ENCODE peak calls at places on chromosomes 6 and 20, in four cellular contexts. One of them, this sample, is unnamed.
A peak's percentile ranks its signal among the peaks of the same experiment; 100 is the strongest.

GRCh38 chr6:118354641-118355040 is 193.5 kb upstream of the PLN start:
- DNase-seq in neural progenitor cell: no peak
- DNase-seq in OCI-LY7: peak; percentile 3
- DNase-seq in coronary artery: no peak
- DNase-seq in this sample: no peak

GRCh38 chr6:129936329-129937165 is 75.4 kb upstream of the TMEM244 start:
- DNase-seq in OCI-LY7: peak; percentile 61
- DNase-seq in neural progenitor cell: peak; percentile 85
- DNase-seq in coronary artery: no peak
- DNase-seq in this sample: peak; percentile 17

GRCh38 chr6:29750709-29751108 is 27.5 kb downstream of the HLA-F start:
- DNase-seq in coronary artery: peak; percentile 62
- DNase-seq in OCI-LY7: no peak
- DNase-seq in neural progenitor cell: no peak
- DNase-seq in this sample: no peak

GRCh38 chr20:46246527-46246926 is 61.8 kb downstream of the CDH22 start:
- DNase-seq in coronary artery: no peak
- DNase-seq in neural progenitor cell: no peak
- DNase-seq in OCI-LY7: no peak
- DNase-seq in this sample: no peak

GRCh38 chr6:292506-293184 is 358 bp downstream of the DUSP22 start:
- DNase-seq in coronary artery: peak; percentile 83
- DNase-seq in OCI-LY7: peak; percentile 85
- DNase-seq in neural progenitor cell: peak; percentile 72
- DNase-seq in this sample: no peak

GRCh38 chr6:108677357-108677756 is 116.6 kb downstream of the FOXO3 start:
- DNase-seq in neural progenitor cell: no peak
- DNase-seq in OCI-LY7: no peak
- DNase-seq in coronary artery: no peak
- DNase-seq in this sample: no peak

GRCh38 chr6:33752139-33753015 is 5.7 kb upstream of the IP6K3 start:
- DNase-seq in OCI-LY7: no peak
- DNase-seq in neural progenitor cell: peak; percentile 46
- DNase-seq in coronary artery: no peak
- DNase-seq in this sample: no peak

GRCh38 chr6:32108094-32108627 is 977 bp downstream of the TNXB start:
- DNase-seq in neural progenitor cell: peak; percentile 21
- DNase-seq in coronary artery: peak; percentile 89
- DNase-seq in OCI-LY7: no peak
- DNase-seq in this sample: no peak

GRCh38 chr20:39939241-39939865 is 749.7 kb downstream of the MAFB start:
- DNase-seq in neural progenitor cell: no peak
- DNase-seq in coronary artery: no peak
- DNase-seq in OCI-LY7: no peak
- DNase-seq in this sample: no peak

GRCh38 chr6:7165002-7165735 is 57.4 kb downstream of the RREB1 start:
- DNase-seq in OCI-LY7: no peak
- DNase-seq in coronary artery: no peak
- DNase-seq in neural progenitor cell: no peak
- DNase-seq in this sample: no peak

GRCh38 chr6:142413111-142413510 is 111.3 kb downstream of the ADGRG6 start:
- DNase-seq in OCI-LY7: no peak
- DNase-seq in neural progenitor cell: no peak
- DNase-seq in coronary artery: no peak
- DNase-seq in this sample: no peak

GRCh38 chr20:45345104-45345936 is 2.9 kb downstream of the SDC4 start:
- DNase-seq in neural progenitor cell: no peak
- DNase-seq in coronary artery: no peak
- DNase-seq in OCI-LY7: no peak
- DNase-seq in this sample: no peak

GRCh38 chr6:160085713-160086505 is 35.7 kb upstream of the SLC22A1 start:
- DNase-seq in coronary artery: no peak
- DNase-seq in neural progenitor cell: peak; percentile 20
- DNase-seq in OCI-LY7: no peak
- DNase-seq in this sample: no peak

GRCh38 chr6:135012764-135013163 is 41.9 kb downstream of the HBS1L start:
- DNase-seq in neural progenitor cell: no peak
- DNase-seq in coronary artery: no peak
- DNase-seq in OCI-LY7: no peak
- DNase-seq in this sample: no peak

GRCh38 chr6:43054206-43054943 is 724 bp upstream of the CUL7 start:
- DNase-seq in OCI-LY7: no peak
- DNase-seq in neural progenitor cell: no peak
- DNase-seq in coronary artery: no peak
- DNase-seq in this sample: no peak

GRCh38 chr6:54717849-54718455 is 128.6 kb upstream of the FAM83B start:
- DNase-seq in OCI-LY7: peak; percentile 61
- DNase-seq in neural progenitor cell: peak; percentile 67
- DNase-seq in coronary artery: no peak
- DNase-seq in this sample: peak; percentile 30

DNA sequence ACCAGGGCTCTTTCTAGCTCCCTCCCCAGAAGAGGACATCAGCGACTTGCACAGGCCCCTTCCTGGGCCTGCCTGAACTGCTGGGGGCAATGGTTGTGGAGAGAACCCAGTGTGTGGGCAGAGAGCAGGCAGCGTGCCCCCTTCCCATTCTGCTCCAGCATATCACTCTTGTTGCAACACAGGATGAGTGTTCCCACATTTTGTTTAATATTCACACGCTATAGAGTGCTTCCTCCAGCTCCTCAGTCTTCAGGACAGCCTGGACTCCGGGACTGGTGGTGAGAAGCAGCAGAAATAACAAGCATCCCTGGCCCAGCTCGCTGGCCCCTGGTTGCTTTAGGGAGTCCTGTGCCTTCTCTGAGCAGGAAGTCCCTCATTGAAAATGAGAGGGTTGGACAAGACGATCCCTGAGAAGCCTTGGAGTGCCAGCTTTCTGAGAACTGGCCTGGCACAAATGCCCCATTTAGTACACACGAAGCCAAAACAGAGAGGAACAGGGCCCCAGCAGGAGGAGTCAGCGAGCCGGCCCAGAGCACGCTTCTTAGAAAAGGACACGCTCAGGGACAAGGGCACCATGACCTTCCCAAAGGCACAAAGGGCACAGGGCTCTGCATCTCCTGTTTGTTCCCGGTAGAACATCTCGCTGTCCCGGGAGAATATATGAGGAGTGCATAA is 84.2 kb upstream of the FOXC1 start:
- DNase-seq in OCI-LY7: no peak
- DNase-seq in neural progenitor cell: no peak
- DNase-seq in coronary artery: no peak
- DNase-seq in this sample: no peak
- TF ChIP-seq CTCF in OCI-LY7: no peak
- TF ChIP-seq CTCF in neural progenitor cell: no peak
- TF ChIP-seq CTCF in coronary artery: no peak
- TF ChIP-seq CTCF in this sample: no peak

GRCh38 chr6:35218021-35218420 is 4.3 kb downstream of the SCUBE3 start:
- DNase-seq in OCI-LY7: no peak
- DNase-seq in coronary artery: no peak
- DNase-seq in neural progenitor cell: no peak
- DNase-seq in this sample: no peak
- H3K4me3 ChIP-seq in OCI-LY7: no peak overlapping the region
- H3K4me3 ChIP-seq in coronary artery: no peak overlapping the region
- H3K4me3 ChIP-seq in neural progenitor cell: peak overlapping the region; percentile 44
- H3K4me3 ChIP-seq in this sample: no peak overlapping the region

GRCh38 chr6:73309534-73309783 is 44.6 kb downstream of the DPPA5 start:
- DNase-seq in OCI-LY7: no peak
- DNase-seq in neural progenitor cell: no peak
- DNase-seq in coronary artery: no peak
- DNase-seq in this sample: no peak
- H3K27ac ChIP-seq in OCI-LY7: peak overlapping the region; percentile 65
- H3K27ac ChIP-seq in neural progenitor cell: no peak overlapping the region
- H3K27ac ChIP-seq in coronary artery: peak overlapping the region; percentile 74
- H3K27ac ChIP-seq in this sample: peak overlapping the region; percentile 61

DNA sequence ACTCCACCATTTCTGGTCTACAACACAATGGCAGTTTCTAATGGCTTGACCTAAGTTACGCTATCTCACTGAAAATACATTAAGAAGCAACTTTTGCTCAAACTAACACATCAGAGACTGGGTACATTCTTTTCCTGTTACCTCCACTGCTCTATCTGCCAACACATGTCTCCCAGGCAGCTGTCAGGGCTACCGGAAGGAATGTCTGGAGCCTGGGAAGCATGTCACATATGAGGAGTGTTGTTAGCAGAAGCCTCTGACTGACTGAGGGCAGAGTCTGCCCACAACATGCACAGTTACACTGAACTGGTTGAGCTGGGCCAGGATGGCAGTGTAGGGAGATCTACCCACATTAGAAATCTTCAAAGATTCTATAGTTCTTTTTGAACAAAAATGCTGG is 264.5 kb downstream of the KIF16B start:
- DNase-seq in OCI-LY7: no peak
- DNase-seq in neural progenitor cell: no peak
- DNase-seq in coronary artery: no peak
- DNase-seq in this sample: no peak
- TF ChIP-seq CTCF in OCI-LY7: no peak
- TF ChIP-seq CTCF in neural progenitor cell: no peak
- TF ChIP-seq CTCF in coronary artery: no peak
- TF ChIP-seq CTCF in this sample: no peak

GRCh38 chr6:73515204-73516101 is 5.4 kb downstream of the EEF1A1 start:
- DNase-seq in OCI-LY7: peak; percentile 80
- DNase-seq in coronary artery: no peak
- DNase-seq in neural progenitor cell: peak; percentile 78
- DNase-seq in this sample: no peak
- H3K4me3 ChIP-seq in OCI-LY7: peak overlapping the region; percentile 58
- H3K4me3 ChIP-seq in coronary artery: peak overlapping the region; percentile 56
- H3K4me3 ChIP-seq in neural progenitor cell: no peak overlapping the region
- H3K4me3 ChIP-seq in this sample: peak overlapping the region; percentile 42

This sample was measured in dorsolateral prefrontal cortex.